ENCODE peak calls at places on chromosomes 2 and 18, in nine cellular contexts. One of them, this sample, is unnamed.
A peak's percentile ranks its signal among the peaks of the same experiment; 100 is the strongest.

GRCh38 chr2:12262681-12263436 is 453.9 kb upstream of the TRIB2 start:
- DNase-seq in HepG2: no peak
- DNase-seq in K562: no peak
- DNase-seq in heart left ventricle: no peak
- DNase-seq in CD8-positive, alpha-beta memory T cell: no peak
- DNase-seq in adrenal gland: peak; percentile 38
- DNase-seq in fibroblast of lung: peak; percentile 87
- DNase-seq in lower lobe of right lung: no peak
- DNase-seq in right atrium auricular region: no peak
- DNase-seq in this sample: peak; percentile 28

GRCh38 chr2:69815717-69816116 is 13.7 kb upstream of the GMCL1 start:
- DNase-seq in fibroblast of lung: no peak
- DNase-seq in right atrium auricular region: no peak
- DNase-seq in heart left ventricle: no peak
- DNase-seq in lower lobe of right lung: no peak
- DNase-seq in adrenal gland: no peak
- DNase-seq in CD8-positive, alpha-beta memory T cell: no peak
- DNase-seq in K562: no peak
- DNase-seq in HepG2: no peak
- DNase-seq in this sample: no peak

GRCh38 chr18:2843161-2843560 is 3.6 kb upstream of the EMILIN2 start:
- DNase-seq in K562: no peak
- DNase-seq in fibroblast of lung: no peak
- DNase-seq in adrenal gland: no peak
- DNase-seq in heart left ventricle: no peak
- DNase-seq in right atrium auricular region: no peak
- DNase-seq in lower lobe of right lung: peak; percentile 61
- DNase-seq in CD8-positive, alpha-beta memory T cell: no peak
- DNase-seq in HepG2: no peak
- DNase-seq in this sample: no peak

GRCh38 chr2:42878581-42878980 is 86.2 kb upstream of the HAAO start:
- DNase-seq in lower lobe of right lung: no peak
- DNase-seq in heart left ventricle: no peak
- DNase-seq in HepG2: no peak
- DNase-seq in fibroblast of lung: no peak
- DNase-seq in K562: no peak
- DNase-seq in right atrium auricular region: no peak
- DNase-seq in CD8-positive, alpha-beta memory T cell: no peak
- DNase-seq in adrenal gland: no peak
- DNase-seq in this sample: no peak

GRCh38 chr2:228367356-228367755 is 185.9 kb upstream of the SPHKAP start:
- DNase-seq in adrenal gland: no peak
- DNase-seq in K562: no peak
- DNase-seq in HepG2: no peak
- DNase-seq in CD8-positive, alpha-beta memory T cell: no peak
- DNase-seq in right atrium auricular region: no peak
- DNase-seq in fibroblast of lung: no peak
- DNase-seq in lower lobe of right lung: no peak
- DNase-seq in heart left ventricle: no peak
- DNase-seq in this sample: no peak

GRCh38 chr18:63850010-63850409 is 37.5 kb upstream of the SERPINB2 start:
- DNase-seq in K562: no peak
- DNase-seq in heart left ventricle: no peak
- DNase-seq in HepG2: peak; percentile 41
- DNase-seq in fibroblast of lung: peak; percentile 43
- DNase-seq in adrenal gland: no peak
- DNase-seq in right atrium auricular region: no peak
- DNase-seq in CD8-positive, alpha-beta memory T cell: no peak
- DNase-seq in lower lobe of right lung: no peak
- DNase-seq in this sample: no peak

GRCh38 chr2:212905640-212906201 is 245.7 kb downstream of the IKZF2 start:
- DNase-seq in HepG2: no peak
- DNase-seq in fibroblast of lung: no peak
- DNase-seq in heart left ventricle: no peak
- DNase-seq in right atrium auricular region: no peak
- DNase-seq in CD8-positive, alpha-beta memory T cell: no peak
- DNase-seq in lower lobe of right lung: no peak
- DNase-seq in K562: no peak
- DNase-seq in adrenal gland: no peak
- DNase-seq in this sample: no peak

GRCh38 chr2:151287513-151288250 is 1.8 kb downstream of the NMI start:
- DNase-seq in right atrium auricular region: no peak
- DNase-seq in adrenal gland: no peak
- DNase-seq in lower lobe of right lung: no peak
- DNase-seq in CD8-positive, alpha-beta memory T cell: no peak
- DNase-seq in heart left ventricle: no peak
- DNase-seq in HepG2: no peak
- DNase-seq in K562: no peak
- DNase-seq in fibroblast of lung: no peak
- DNase-seq in this sample: no peak

GRCh38 chr2:240888890-240889573 is 6.9 kb downstream of the MAB21L4 start:
- DNase-seq in lower lobe of right lung: peak; percentile 30
- DNase-seq in adrenal gland: no peak
- DNase-seq in fibroblast of lung: no peak
- DNase-seq in K562: no peak
- DNase-seq in right atrium auricular region: no peak
- DNase-seq in heart left ventricle: no peak
- DNase-seq in HepG2: no peak
- DNase-seq in CD8-positive, alpha-beta memory T cell: no peak
- DNase-seq in this sample: no peak

GRCh38 chr2:46079996-46080560 is 217.1 kb upstream of the EPAS1 start:
- DNase-seq in fibroblast of lung: no peak
- DNase-seq in CD8-positive, alpha-beta memory T cell: no peak
- DNase-seq in K562: no peak
- DNase-seq in HepG2: no peak
- DNase-seq in adrenal gland: no peak
- DNase-seq in lower lobe of right lung: no peak
- DNase-seq in right atrium auricular region: no peak
- DNase-seq in heart left ventricle: no peak
- DNase-seq in this sample: no peak

GRCh38 chr2:235378261-235378660 is 115.6 kb upstream of the AGAP1 start:
- DNase-seq in right atrium auricular region: no peak
- DNase-seq in fibroblast of lung: no peak
- DNase-seq in CD8-positive, alpha-beta memory T cell: no peak
- DNase-seq in K562: no peak
- DNase-seq in lower lobe of right lung: no peak
- DNase-seq in HepG2: no peak
- DNase-seq in adrenal gland: no peak
- DNase-seq in heart left ventricle: no peak
- DNase-seq in this sample: no peak

GRCh38 chr18:54774971-54775665 is 53.2 kb upstream of the RAB27B start:
- DNase-seq in HepG2: no peak
- DNase-seq in heart left ventricle: no peak
- DNase-seq in fibroblast of lung: peak; percentile 13
- DNase-seq in CD8-positive, alpha-beta memory T cell: no peak
- DNase-seq in adrenal gland: no peak
- DNase-seq in K562: no peak
- DNase-seq in lower lobe of right lung: no peak
- DNase-seq in right atrium auricular region: no peak
- DNase-seq in this sample: no peak

GRCh38 chr18:74273394-74273793 is 18.4 kb downstream of the CYB5A start:
- DNase-seq in lower lobe of right lung: no peak
- DNase-seq in fibroblast of lung: no peak
- DNase-seq in K562: no peak
- DNase-seq in heart left ventricle: no peak
- DNase-seq in HepG2: no peak
- DNase-seq in CD8-positive, alpha-beta memory T cell: no peak
- DNase-seq in adrenal gland: no peak
- DNase-seq in right atrium auricular region: no peak
- DNase-seq in this sample: no peak

GRCh38 chr2:37802899-37803379 is 122.1 kb upstream of the RMDN2 start:
- DNase-seq in adrenal gland: no peak
- DNase-seq in lower lobe of right lung: no peak
- DNase-seq in CD8-positive, alpha-beta memory T cell: no peak
- DNase-seq in fibroblast of lung: peak; percentile 90
- DNase-seq in right atrium auricular region: no peak
- DNase-seq in heart left ventricle: no peak
- DNase-seq in K562: no peak
- DNase-seq in HepG2: no peak
- DNase-seq in this sample: no peak

GRCh38 chr2:95292623-95293260 is 4.4 kb upstream of the KCNIP3 start:
- DNase-seq in K562: no peak
- DNase-seq in adrenal gland: no peak
- DNase-seq in fibroblast of lung: no peak
- DNase-seq in right atrium auricular region: no peak
- DNase-seq in heart left ventricle: no peak
- DNase-seq in lower lobe of right lung: no peak
- DNase-seq in HepG2: no peak
- DNase-seq in CD8-positive, alpha-beta memory T cell: no peak
- DNase-seq in this sample: no peak

DNA sequence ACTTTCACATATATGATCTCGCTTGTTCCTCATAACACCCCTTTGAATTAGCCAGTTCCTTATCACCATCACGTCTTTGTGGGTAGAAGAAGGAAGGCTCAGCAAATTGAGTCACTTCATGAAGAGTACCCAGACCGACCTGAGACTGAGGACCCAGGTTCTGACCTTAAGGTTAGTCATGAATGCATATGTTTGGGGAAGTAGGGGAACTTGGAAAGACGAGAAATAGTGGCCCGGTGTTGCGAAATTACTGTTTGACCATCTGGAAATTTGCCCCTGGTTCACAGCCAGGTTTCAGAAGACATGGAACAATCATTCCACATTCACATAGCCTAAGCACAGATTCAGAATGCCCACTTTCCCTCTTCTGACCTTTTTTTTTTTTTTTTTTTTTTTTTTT is 59.8 kb downstream of the MEIS1 start:
- DNase-seq in K562: no peak
- DNase-seq in lower lobe of right lung: no peak
- DNase-seq in heart left ventricle: peak; percentile 26
- DNase-seq in HepG2: peak; percentile 16
- DNase-seq in adrenal gland: peak; percentile 81
- DNase-seq in CD8-positive, alpha-beta memory T cell: no peak
- DNase-seq in right atrium auricular region: peak; percentile 73
- DNase-seq in fibroblast of lung: peak; percentile 94
- DNase-seq in this sample: no peak
- H3K4me1 ChIP-seq in K562: peaks cover 44% of the 10 kb centered on the region
- H3K4me1 ChIP-seq in lower lobe of right lung: peaks cover 71% of the 10 kb centered on the region
- H3K4me1 ChIP-seq in heart left ventricle: peaks cover 32% of the 10 kb centered on the region
- H3K4me1 ChIP-seq in HepG2: peaks cover 23% of the 10 kb centered on the region
- H3K4me1 ChIP-seq in adrenal gland: peaks cover 30% of the 10 kb centered on the region
- H3K4me1 ChIP-seq in CD8-positive, alpha-beta memory T cell: no peaks in the 10 kb centered on the region
- H3K4me1 ChIP-seq in right atrium auricular region: no peaks in the 10 kb centered on the region
- H3K4me1 ChIP-seq in fibroblast of lung: peaks cover 31% of the 10 kb centered on the region
- H3K4me1 ChIP-seq in this sample: no peaks in the 10 kb centered on the region

GRCh38 chr2:20203521-20204225 is 21.3 kb downstream of the SDC1 start:
- DNase-seq in fibroblast of lung: no peak
- DNase-seq in lower lobe of right lung: no peak
- DNase-seq in right atrium auricular region: no peak
- DNase-seq in adrenal gland: no peak
- DNase-seq in CD8-positive, alpha-beta memory T cell: no peak
- DNase-seq in heart left ventricle: no peak
- DNase-seq in HepG2: no peak
- DNase-seq in K562: no peak
- DNase-seq in this sample: no peak

GRCh38 chr2:20201671-20202070 is 23.3 kb downstream of the SDC1 start:
- DNase-seq in right atrium auricular region: no peak
- DNase-seq in heart left ventricle: no peak
- DNase-seq in CD8-positive, alpha-beta memory T cell: no peak
- DNase-seq in lower lobe of right lung: no peak
- DNase-seq in adrenal gland: no peak
- DNase-seq in fibroblast of lung: no peak
- DNase-seq in K562: no peak
- DNase-seq in HepG2: no peak
- DNase-seq in this sample: no peak

GRCh38 chr2:20200697-20201555 is 24.0 kb downstream of the SDC1 start:
- DNase-seq in fibroblast of lung: no peak
- DNase-seq in right atrium auricular region: no peak
- DNase-seq in HepG2: no peak
- DNase-seq in CD8-positive, alpha-beta memory T cell: no peak
- DNase-seq in heart left ventricle: no peak
- DNase-seq in adrenal gland: no peak
- DNase-seq in K562: no peak
- DNase-seq in lower lobe of right lung: no peak
- DNase-seq in this sample: no peak

GRCh38 chr2:20205069-20205468 is 19.9 kb downstream of the SDC1 start:
- DNase-seq in CD8-positive, alpha-beta memory T cell: no peak
- DNase-seq in lower lobe of right lung: no peak
- DNase-seq in right atrium auricular region: no peak
- DNase-seq in heart left ventricle: no peak
- DNase-seq in K562: no peak
- DNase-seq in adrenal gland: no peak
- DNase-seq in HepG2: no peak
- DNase-seq in fibroblast of lung: no peak
- DNase-seq in this sample: no peak

GRCh38 chr2:20203072-20203471 is 21.9 kb downstream of the SDC1 start:
- DNase-seq in right atrium auricular region: no peak
- DNase-seq in CD8-positive, alpha-beta memory T cell: no peak
- DNase-seq in heart left ventricle: no peak
- DNase-seq in K562: no peak
- DNase-seq in lower lobe of right lung: no peak
- DNase-seq in adrenal gland: no peak
- DNase-seq in fibroblast of lung: no peak
- DNase-seq in HepG2: no peak
- DNase-seq in this sample: no peak
- H3K4me1 ChIP-seq in right atrium auricular region: no peaks in the 10 kb centered on the region
- H3K4me1 ChIP-seq in CD8-positive, alpha-beta memory T cell: no peaks in the 10 kb centered on the region
- H3K4me1 ChIP-seq in heart left ventricle: no peaks in the 10 kb centered on the region
- H3K4me1 ChIP-seq in K562: peaks cover 4% of the 10 kb centered on the region
- H3K4me1 ChIP-seq in lower lobe of right lung: peaks cover 47% of the 10 kb centered on the region
- H3K4me1 ChIP-seq in adrenal gland: no peaks in the 10 kb centered on the region
- H3K4me1 ChIP-seq in fibroblast of lung: no peaks in the 10 kb centered on the region
- H3K4me1 ChIP-seq in HepG2: peaks cover 48% of the 10 kb centered on the region
- H3K4me1 ChIP-seq in this sample: no peaks in the 10 kb centered on the region

DNA sequence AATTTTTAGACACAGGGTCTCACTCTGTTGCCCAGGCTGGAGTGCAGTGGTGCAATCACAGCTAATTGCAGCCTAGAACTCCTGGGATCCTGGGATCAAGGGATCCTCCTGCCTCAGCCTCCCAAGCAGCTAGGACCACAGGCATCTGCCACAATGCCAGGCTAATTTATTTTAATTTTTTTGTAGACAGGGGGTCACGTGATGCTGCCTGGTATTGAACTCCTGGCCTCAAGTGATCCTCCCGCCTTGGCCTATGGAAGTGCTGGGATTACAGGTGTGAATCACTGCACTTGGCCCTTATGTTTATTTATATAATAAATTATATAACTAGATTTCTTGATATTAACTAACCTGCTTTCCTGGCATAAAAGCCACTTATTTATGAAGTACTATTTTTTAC is 1081.7 kb upstream of the FANCL start:
- DNase-seq in CD8-positive, alpha-beta memory T cell: no peak
- DNase-seq in lower lobe of right lung: no peak
- DNase-seq in fibroblast of lung: no peak
- DNase-seq in right atrium auricular region: no peak
- DNase-seq in K562: no peak
- DNase-seq in HepG2: no peak
- DNase-seq in heart left ventricle: no peak
- DNase-seq in adrenal gland: no peak
- DNase-seq in this sample: no peak
- H3K4me1 ChIP-seq in CD8-positive, alpha-beta memory T cell: no peaks in the 10 kb centered on the region
- H3K4me1 ChIP-seq in lower lobe of right lung: no peaks in the 10 kb centered on the region
- H3K4me1 ChIP-seq in fibroblast of lung: no peaks in the 10 kb centered on the region
- H3K4me1 ChIP-seq in right atrium auricular region: no peaks in the 10 kb centered on the region
- H3K4me1 ChIP-seq in K562: no peaks in the 10 kb centered on the region
- H3K4me1 ChIP-seq in HepG2: no peaks in the 10 kb centered on the region
- H3K4me1 ChIP-seq in heart left ventricle: no peaks in the 10 kb centered on the region
- H3K4me1 ChIP-seq in adrenal gland: no peaks in the 10 kb centered on the region
- H3K4me1 ChIP-seq in this sample: no peaks in the 10 kb centered on the region

DNA sequence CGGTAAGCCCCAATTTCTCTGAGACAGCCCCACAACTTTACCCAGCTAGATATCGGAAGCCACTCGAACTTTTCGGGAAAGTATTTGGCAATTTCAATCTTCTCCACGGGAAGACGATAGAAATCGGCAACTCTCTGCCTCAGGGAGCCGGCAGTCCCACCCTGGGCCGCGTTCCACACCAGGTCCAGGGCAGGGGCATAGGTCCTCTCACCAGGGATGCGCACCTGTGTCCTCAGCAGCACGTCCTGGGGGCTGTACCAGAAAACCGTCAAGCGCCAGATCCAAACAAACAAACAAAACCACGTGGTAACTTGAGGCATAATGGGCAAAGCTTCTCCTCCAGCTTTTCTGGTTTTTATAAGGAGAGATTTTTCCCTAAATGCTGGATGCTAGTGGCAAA is 80.9 kb downstream of the USP40 start:
- DNase-seq in right atrium auricular region: no peak
- DNase-seq in fibroblast of lung: no peak
- DNase-seq in adrenal gland: no peak
- DNase-seq in HepG2: no peak
- DNase-seq in CD8-positive, alpha-beta memory T cell: no peak
- DNase-seq in heart left ventricle: no peak
- DNase-seq in lower lobe of right lung: no peak
- DNase-seq in K562: no peak
- DNase-seq in this sample: no peak
- H3K4me1 ChIP-seq in right atrium auricular region: no peaks in the 10 kb centered on the region
- H3K4me1 ChIP-seq in fibroblast of lung: peaks cover 15% of the 10 kb centered on the region
- H3K4me1 ChIP-seq in adrenal gland: peaks cover 21% of the 10 kb centered on the region
- H3K4me1 ChIP-seq in HepG2: peaks cover 11% of the 10 kb centered on the region
- H3K4me1 ChIP-seq in CD8-positive, alpha-beta memory T cell: no peaks in the 10 kb centered on the region
- H3K4me1 ChIP-seq in heart left ventricle: no peaks in the 10 kb centered on the region
- H3K4me1 ChIP-seq in lower lobe of right lung: peaks cover 19% of the 10 kb centered on the region
- H3K4me1 ChIP-seq in K562: no peaks in the 10 kb centered on the region
- H3K4me1 ChIP-seq in this sample: no peaks in the 10 kb centered on the region

This sample was measured in CD4-positive, CD25-positive, alpha-beta regulatory T cell.